ENCODE peak calls at places on chromosomes 7 and 10, in four cellular contexts. G is endothelial cell, J is NCI-H2029 treated with DMSO at 0.1 percent for 48 hours, E is anterior cingulate cortex. N is an unnamed sample.

GRCh38 chr10:76285012-76285411 is 853.6 kb downstream of the LRMDA start:
- DNase-seq in J (no peak), E (no peak), G (no peak), N (no peak)

GRCh38 chr7:121329460-121330052 is 756 bp downstream of the WNT16 start:
- DNase-seq in J (peak), E (peak), G (peak), N (no peak)

GRCh38 chr10:8048281-8049008 is 6.0 kb upstream of the GATA3 start:
- DNase-seq in E (no peak), G (no peak), J (no peak), N (no peak)

GRCh38 chr10:48470115-48470892 is 134.6 kb downstream of the ARHGAP22 start:
- DNase-seq in G (no peak), J (no peak), E (peak), N (no peak)

GRCh38 chr7:116691664-116692063 is 19.7 kb downstream of the MET start:
- DNase-seq in E (no peak), J (no peak), G (no peak), N (no peak)

GRCh38 chr10:100148353-100149211 is 37.2 kb downstream of the ERLIN1 start:
- DNase-seq in G (no peak), J (no peak), E (no peak), N (no peak)

GRCh38 chr10:111756541-111757061 is 427.0 kb downstream of the GPAM start:
- DNase-seq in J (no peak), G (peak), E (peak), N (peak)

GRCh38 chr7:157138424-157139141 is at the start of gene UBE3C:
- DNase-seq in E (peak), G (peak), J (peak), N (peak)

GRCh38 chr7:43612128-43612527 is 29.2 kb downstream of the STK17A start:
- DNase-seq in J (no peak), E (no peak), G (no peak), N (no peak)

GRCh38 chr7:96330193-96330592 is 8.3 kb upstream of the SLC25A13 start:
- DNase-seq in E (no peak), J (no peak), G (no peak), N (no peak)

GRCh38 chr10:29650552-29650944 is 15.8 kb upstream of the SVIL start:
- DNase-seq in G (no peak), J (no peak), E (no peak), N (no peak)

GRCh38 chr10:94546058-94546595 is 539 bp downstream of the HELLS start:
- DNase-seq in J (no peak), E (no peak), G (peak), N (no peak)

GRCh38 chr10:124892031-124892430 is 49.9 kb upstream of the ZRANB1 start:
- DNase-seq in J (no peak), E (no peak), G (no peak), N (no peak)

GRCh38 chr7:39153647-39154046 is 175.9 kb downstream of the POU6F2 start:
- DNase-seq in J (no peak), G (peak), E (no peak), N (no peak)

GRCh38 chr10:110103921-110104461 is 96.2 kb downstream of the ADD3 start:
- DNase-seq in J (no peak), E (no peak), G (no peak), N (no peak)

GRCh38 chr10:118810796-118811195 is 56.0 kb upstream of the CACUL1 start:
- DNase-seq in E (no peak), G (no peak), J (no peak), N (no peak)

GRCh38 chr7:134755422-134756022 is 23.9 kb upstream of the CALD1 start:
- DNase-seq in J (no peak), G (peak), E (peak), N (no peak)

GRCh38 chr10:114917927-114918672 is 19.9 kb upstream of the TRUB1 start:
- DNase-seq in G (no peak), J (no peak), E (no peak), N (no peak)

GRCh38 chr7:39587393-39587792 is 21.2 kb downstream of the YAE1 start:
- DNase-seq in G (no peak), J (no peak), E (no peak), N (no peak)